ENCODE peak calls at places on chromosome 15, in six cellular contexts. One of them, this sample, is unnamed.

GRCh38 chr15:59296181-59296617 is 76.5 kb downstream of the MYO1E start:
- DNase-seq in nephron progenitor cell: peak; percentile 10
- DNase-seq in HTR-8/SVneo: no peak
- DNase-seq in GM12865: no peak
- DNase-seq in activated naive CD4-positive, alpha-beta T cell treated with anti-CD3 and anti-CD28 coated beads, Interleukin-2, amount 10 ng/mL, durations not matched to agents 7 days and 5 days: no peak
- DNase-seq in GM19239: no peak
- DNase-seq in this sample: no peak

GRCh38 chr15:67843092-67843501 is 3.3 kb upstream of the RNU6-1 start:
- DNase-seq in nephron progenitor cell: no peak
- DNase-seq in HTR-8/SVneo: no peak
- DNase-seq in GM12865: no peak
- DNase-seq in activated naive CD4-positive, alpha-beta T cell treated with anti-CD3 and anti-CD28 coated beads, Interleukin-2, amount 10 ng/mL, durations not matched to agents 7 days and 5 days: no peak
- DNase-seq in GM19239: no peak
- DNase-seq in this sample: no peak

GRCh38 chr15:65982941-65983340 is 113.7 kb downstream of the RAB11A start:
- DNase-seq in nephron progenitor cell: no peak
- DNase-seq in HTR-8/SVneo: no peak
- DNase-seq in GM12865: no peak
- DNase-seq in activated naive CD4-positive, alpha-beta T cell treated with anti-CD3 and anti-CD28 coated beads, Interleukin-2, amount 10 ng/mL, durations not matched to agents 7 days and 5 days: no peak
- DNase-seq in GM19239: no peak
- DNase-seq in this sample: no peak

GRCh38 chr15:70791248-70791647 is 27.9 kb upstream of the UACA start:
- DNase-seq in nephron progenitor cell: no peak
- DNase-seq in HTR-8/SVneo: no peak
- DNase-seq in GM12865: no peak
- DNase-seq in activated naive CD4-positive, alpha-beta T cell treated with anti-CD3 and anti-CD28 coated beads, Interleukin-2, amount 10 ng/mL, durations not matched to agents 7 days and 5 days: no peak
- DNase-seq in GM19239: no peak
- DNase-seq in this sample: no peak

GRCh38 chr15:36917411-36918267 is 182.7 kb downstream of the MEIS2 start:
- DNase-seq in nephron progenitor cell: no peak
- DNase-seq in HTR-8/SVneo: no peak
- DNase-seq in GM12865: no peak
- DNase-seq in activated naive CD4-positive, alpha-beta T cell treated with anti-CD3 and anti-CD28 coated beads, Interleukin-2, amount 10 ng/mL, durations not matched to agents 7 days and 5 days: no peak
- DNase-seq in GM19239: no peak
- DNase-seq in this sample: no peak

GRCh38 chr15:35023794-35024193 is 35.7 kb upstream of the ZNF770 start:
- DNase-seq in nephron progenitor cell: no peak
- DNase-seq in HTR-8/SVneo: no peak
- DNase-seq in GM12865: no peak
- DNase-seq in activated naive CD4-positive, alpha-beta T cell treated with anti-CD3 and anti-CD28 coated beads, Interleukin-2, amount 10 ng/mL, durations not matched to agents 7 days and 5 days: no peak
- DNase-seq in GM19239: no peak
- DNase-seq in this sample: no peak

GRCh38 chr15:57305009-57305408 is 71.3 kb upstream of the CGNL1 start:
- DNase-seq in nephron progenitor cell: no peak
- DNase-seq in HTR-8/SVneo: no peak
- DNase-seq in GM12865: no peak
- DNase-seq in activated naive CD4-positive, alpha-beta T cell treated with anti-CD3 and anti-CD28 coated beads, Interleukin-2, amount 10 ng/mL, durations not matched to agents 7 days and 5 days: no peak
- DNase-seq in GM19239: no peak
- DNase-seq in this sample: no peak

GRCh38 chr15:52636459-52636858 is 42.7 kb downstream of the ATOSA start:
- DNase-seq in nephron progenitor cell: no peak
- DNase-seq in HTR-8/SVneo: no peak
- DNase-seq in GM12865: no peak
- DNase-seq in activated naive CD4-positive, alpha-beta T cell treated with anti-CD3 and anti-CD28 coated beads, Interleukin-2, amount 10 ng/mL, durations not matched to agents 7 days and 5 days: no peak
- DNase-seq in GM19239: no peak
- DNase-seq in this sample: no peak

GRCh38 chr15:78682693-78683410 is 41.8 kb upstream of the CHRNB4 start:
- DNase-seq in nephron progenitor cell: no peak
- DNase-seq in HTR-8/SVneo: no peak
- DNase-seq in GM12865: no peak
- DNase-seq in activated naive CD4-positive, alpha-beta T cell treated with anti-CD3 and anti-CD28 coated beads, Interleukin-2, amount 10 ng/mL, durations not matched to agents 7 days and 5 days: no peak
- DNase-seq in GM19239: no peak
- DNase-seq in this sample: no peak

GRCh38 chr15:60568301-60568742 is 89.4 kb upstream of the ICE2 start:
- DNase-seq in nephron progenitor cell: no peak
- DNase-seq in HTR-8/SVneo: no peak
- DNase-seq in GM12865: peak; percentile 92
- DNase-seq in activated naive CD4-positive, alpha-beta T cell treated with anti-CD3 and anti-CD28 coated beads, Interleukin-2, amount 10 ng/mL, durations not matched to agents 7 days and 5 days: no peak
- DNase-seq in GM19239: peak; percentile 31
- DNase-seq in this sample: no peak

GRCh38 chr15:40045572-40046217 is 6.7 kb upstream of the SRP14 start:
- DNase-seq in nephron progenitor cell: no peak
- DNase-seq in HTR-8/SVneo: no peak
- DNase-seq in GM12865: peak; percentile 69
- DNase-seq in activated naive CD4-positive, alpha-beta T cell treated with anti-CD3 and anti-CD28 coated beads, Interleukin-2, amount 10 ng/mL, durations not matched to agents 7 days and 5 days: no peak
- DNase-seq in GM19239: no peak
- DNase-seq in this sample: no peak

GRCh38 chr15:79086814-79087213 is 3.8 kb downstream of the RASGRF1 start:
- DNase-seq in nephron progenitor cell: no peak
- DNase-seq in HTR-8/SVneo: no peak
- DNase-seq in GM12865: no peak
- DNase-seq in activated naive CD4-positive, alpha-beta T cell treated with anti-CD3 and anti-CD28 coated beads, Interleukin-2, amount 10 ng/mL, durations not matched to agents 7 days and 5 days: no peak
- DNase-seq in GM19239: no peak
- DNase-seq in this sample: no peak

GRCh38 chr15:84023636-84024035 is 211.9 kb upstream of the GOLGA6L4 start:
- DNase-seq in nephron progenitor cell: peak; percentile 16
- DNase-seq in HTR-8/SVneo: no peak
- DNase-seq in GM12865: peak; percentile 62
- DNase-seq in activated naive CD4-positive, alpha-beta T cell treated with anti-CD3 and anti-CD28 coated beads, Interleukin-2, amount 10 ng/mL, durations not matched to agents 7 days and 5 days: peak; percentile 27
- DNase-seq in GM19239: no peak
- DNase-seq in this sample: no peak

GRCh38 chr15:91357011-91357410 is 257.0 kb downstream of the SV2B start:
- DNase-seq in nephron progenitor cell: no peak
- DNase-seq in HTR-8/SVneo: no peak
- DNase-seq in GM12865: no peak
- DNase-seq in activated naive CD4-positive, alpha-beta T cell treated with anti-CD3 and anti-CD28 coated beads, Interleukin-2, amount 10 ng/mL, durations not matched to agents 7 days and 5 days: no peak
- DNase-seq in GM19239: no peak
- DNase-seq in this sample: no peak

GRCh38 chr15:41231536-41231935 is 468 bp downstream of the CHP1 start:
- DNase-seq in nephron progenitor cell: no peak
- DNase-seq in HTR-8/SVneo: no peak
- DNase-seq in GM12865: no peak
- DNase-seq in activated naive CD4-positive, alpha-beta T cell treated with anti-CD3 and anti-CD28 coated beads, Interleukin-2, amount 10 ng/mL, durations not matched to agents 7 days and 5 days: no peak
- DNase-seq in GM19239: no peak
- DNase-seq in this sample: no peak

GRCh38 chr15:68439506-68439905 is 7.5 kb upstream of the ITGA11 start:
- DNase-seq in nephron progenitor cell: no peak
- DNase-seq in HTR-8/SVneo: no peak
- DNase-seq in GM12865: no peak
- DNase-seq in activated naive CD4-positive, alpha-beta T cell treated with anti-CD3 and anti-CD28 coated beads, Interleukin-2, amount 10 ng/mL, durations not matched to agents 7 days and 5 days: no peak
- DNase-seq in GM19239: no peak
- DNase-seq in this sample: no peak

GRCh38 chr15:65183847-65184159 is 1.3 kb downstream of the CLPX start:
- DNase-seq in nephron progenitor cell: no peak
- DNase-seq in HTR-8/SVneo: no peak
- DNase-seq in GM12865: no peak
- DNase-seq in activated naive CD4-positive, alpha-beta T cell treated with anti-CD3 and anti-CD28 coated beads, Interleukin-2, amount 10 ng/mL, durations not matched to agents 7 days and 5 days: no peak
- DNase-seq in GM19239: no peak
- DNase-seq in this sample: no peak

GRCh38 chr15:41882689-41883483 is 11.0 kb downstream of the SPTBN5 start:
- DNase-seq in nephron progenitor cell: no peak
- DNase-seq in HTR-8/SVneo: no peak
- DNase-seq in GM12865: no peak
- DNase-seq in activated naive CD4-positive, alpha-beta T cell treated with anti-CD3 and anti-CD28 coated beads, Interleukin-2, amount 10 ng/mL, durations not matched to agents 7 days and 5 days: no peak
- DNase-seq in GM19239: no peak
- DNase-seq in this sample: no peak

GRCh38 chr15:50183112-50183794 is 1.3 kb downstream of the SLC27A2 start:
- DNase-seq in nephron progenitor cell: no peak
- DNase-seq in HTR-8/SVneo: no peak
- DNase-seq in GM12865: peak; percentile 39
- DNase-seq in activated naive CD4-positive, alpha-beta T cell treated with anti-CD3 and anti-CD28 coated beads, Interleukin-2, amount 10 ng/mL, durations not matched to agents 7 days and 5 days: peak; percentile 27
- DNase-seq in GM19239: peak; percentile 46
- DNase-seq in this sample: no peak

GRCh38 chr15:71532994-71533393 is 277.4 kb upstream of the NR2E3 start:
- DNase-seq in nephron progenitor cell: no peak
- DNase-seq in HTR-8/SVneo: peak; percentile 54
- DNase-seq in GM12865: peak; percentile 28
- DNase-seq in activated naive CD4-positive, alpha-beta T cell treated with anti-CD3 and anti-CD28 coated beads, Interleukin-2, amount 10 ng/mL, durations not matched to agents 7 days and 5 days: no peak
- DNase-seq in GM19239: peak; percentile 9
- DNase-seq in this sample: no peak

GRCh38 chr15:33735637-33736247 is 232.6 kb upstream of the CHRM5 start:
- DNase-seq in nephron progenitor cell: peak; percentile 31
- DNase-seq in HTR-8/SVneo: peak; percentile 20
- DNase-seq in GM12865: peak; percentile 68
- DNase-seq in activated naive CD4-positive, alpha-beta T cell treated with anti-CD3 and anti-CD28 coated beads, Interleukin-2, amount 10 ng/mL, durations not matched to agents 7 days and 5 days: peak; percentile 22
- DNase-seq in GM19239: no peak
- DNase-seq in this sample: no peak

GRCh38 chr15:77042955-77043920 is 27.7 kb downstream of the TSPAN3 start:
- DNase-seq in nephron progenitor cell: no peak
- DNase-seq in HTR-8/SVneo: no peak
- DNase-seq in GM12865: no peak
- DNase-seq in activated naive CD4-positive, alpha-beta T cell treated with anti-CD3 and anti-CD28 coated beads, Interleukin-2, amount 10 ng/mL, durations not matched to agents 7 days and 5 days: no peak
- DNase-seq in GM19239: no peak
- DNase-seq in this sample: no peak

GRCh38 chr15:44719293-44719999 is 8.1 kb downstream of the B2M start:
- DNase-seq in nephron progenitor cell: no peak
- DNase-seq in HTR-8/SVneo: no peak
- DNase-seq in GM12865: peak; percentile 95
- DNase-seq in activated naive CD4-positive, alpha-beta T cell treated with anti-CD3 and anti-CD28 coated beads, Interleukin-2, amount 10 ng/mL, durations not matched to agents 7 days and 5 days: peak; percentile 65
- DNase-seq in GM19239: no peak
- DNase-seq in this sample: no peak

GRCh38 chr15:92521624-92522008 is 127.9 kb downstream of the ST8SIA2 start:
- DNase-seq in nephron progenitor cell: peak; percentile 67
- DNase-seq in HTR-8/SVneo: peak; percentile 29
- DNase-seq in GM12865: peak; percentile 72
- DNase-seq in activated naive CD4-positive, alpha-beta T cell treated with anti-CD3 and anti-CD28 coated beads, Interleukin-2, amount 10 ng/mL, durations not matched to agents 7 days and 5 days: peak; percentile 69
- DNase-seq in GM19239: peak; percentile 26
- DNase-seq in this sample: peak; percentile 12

GRCh38 chr15:97561529-97561928 is 399.0 kb upstream of the ARRDC4 start:
- DNase-seq in nephron progenitor cell: no peak
- DNase-seq in HTR-8/SVneo: no peak
- DNase-seq in GM12865: no peak
- DNase-seq in activated naive CD4-positive, alpha-beta T cell treated with anti-CD3 and anti-CD28 coated beads, Interleukin-2, amount 10 ng/mL, durations not matched to agents 7 days and 5 days: no peak
- DNase-seq in GM19239: no peak
- DNase-seq in this sample: no peak

GRCh38 chr15:93987068-93987467 is 244.3 kb upstream of the MCTP2 start:
- DNase-seq in nephron progenitor cell: no peak
- DNase-seq in HTR-8/SVneo: no peak
- DNase-seq in GM12865: peak; percentile 18
- DNase-seq in activated naive CD4-positive, alpha-beta T cell treated with anti-CD3 and anti-CD28 coated beads, Interleukin-2, amount 10 ng/mL, durations not matched to agents 7 days and 5 days: peak; percentile 50
- DNase-seq in GM19239: no peak
- DNase-seq in this sample: no peak

This sample was measured in activated CD4-positive, CD25-positive, alpha-beta regulatory T cell treated with anti-CD3 and anti-CD28 coated beads, Interleukin-2, amount 50 U/mL, for 16 hours.